ENCODE peak calls at places on chromosomes 6 and 20, in eight cellular contexts. O is ovary; D is thoracic aorta; F is GM06990; E is cardiac muscle cell; L is HCT116; J is psoas muscle; V is CD4-positive, CD25-positive, alpha-beta regulatory T cell. N is an unnamed sample.

GRCh38 chr6:111864138-111865048 is 8.9 kb downstream of the FYN start:
- DNase-seq in O (no peak), D (no peak), F (no peak), E (no peak), L (no peak), J (no peak), V (no peak), N (no peak)

GRCh38 chr6:131745476-131745875 is 34.7 kb upstream of the CTAGE9 start:
- DNase-seq in O (no peak), D (no peak), F (no peak), E (no peak), L (no peak), J (no peak), V (no peak), N (no peak)

GRCh38 chr6:160950507-160950906 is 41.1 kb upstream of the MAP3K4 start:
- DNase-seq in O (no peak), D (no peak), F (no peak), E (no peak), L (no peak), J (no peak), V (no peak), N (no peak)

GRCh38 chr20:62157387-62158087 is 14.0 kb downstream of the SS18L1 start:
- DNase-seq in O (no peak), D (no peak), F (no peak), E (no peak), L (no peak), J (no peak), V (no peak), N (no peak)

GRCh38 chr20:45408646-45409213 is 641 bp downstream of the DBNDD2 start:
- DNase-seq in O (no peak), D (no peak), F (no peak), E (no peak), L (no peak), J (no peak), V (no peak), N (no peak)

GRCh38 chr6:25971187-25971811 is 8.7 kb downstream of the TRIM38 start:
- DNase-seq in O (no peak), D (peak), F (no peak), E (no peak), L (peak), J (peak), V (no peak), N (no peak)

GRCh38 chr6:166156942-166157341 is 10.7 kb downstream of the TBXT start:
- DNase-seq in O (no peak), D (no peak), F (no peak), E (no peak), L (peak), J (no peak), V (no peak), N (no peak)

GRCh38 chr6:168120390-168121307 is 41.6 kb upstream of the FRMD1 start:
- DNase-seq in O (no peak), D (no peak), F (no peak), E (no peak), L (no peak), J (no peak), V (no peak), N (no peak)

GRCh38 chr6:474454-475185 is 83.1 kb downstream of the IRF4 start:
- DNase-seq in O (no peak), D (no peak), F (peak), E (no peak), L (no peak), J (no peak), V (peak), N (peak)
- H3K4me3 ChIP-seq in O (no peak), D (no peak), F (no peak), E (no peak), L (no peak), J (no peak), V (peak), N (peak)

GRCh38 chr20:35607003-35607735 is 8.5 kb upstream of the SPAG4 start:
- DNase-seq in O (no peak), D (no peak), F (no peak), E (no peak), L (no peak), J (no peak), V (no peak), N (no peak)
- H3K4me3 ChIP-seq in O (no peak), D (no peak), F (no peak), E (no peak), L (peak), J (no peak), V (no peak), N (no peak)

DNA sequence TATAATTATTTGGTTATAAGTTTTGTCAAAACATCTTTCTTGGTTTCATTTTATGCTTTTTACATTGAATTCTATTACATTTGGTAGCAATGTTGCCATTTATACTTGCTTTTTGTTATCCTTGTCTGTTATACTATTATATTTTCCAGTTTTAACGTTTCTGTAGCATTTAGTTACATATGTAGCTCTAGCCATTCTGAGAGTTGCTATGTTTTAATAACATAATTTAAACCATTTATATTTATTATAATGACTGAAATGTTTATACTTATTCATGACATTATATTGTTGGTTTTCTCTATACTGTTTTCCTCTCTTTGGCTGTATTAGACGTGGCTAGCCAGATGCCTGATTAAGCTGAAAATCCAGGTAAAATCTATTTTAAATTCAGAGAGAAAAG is 252.0 kb upstream of the FLRT3 start:
- DNase-seq in O (no peak), D (no peak), F (no peak), E (no peak), L (no peak), J (no peak), V (no peak), N (no peak)
- H3K4me3 ChIP-seq in O (no peak), D (no peak), F (no peak), E (no peak), L (no peak), J (no peak), V (no peak), N (no peak)

GRCh38 chr6:144955392-144955791 is 670.3 kb downstream of the UTRN start:
- DNase-seq in O (no peak), D (no peak), F (no peak), E (no peak), L (no peak), J (no peak), V (no peak), N (no peak)

GRCh38 chr6:144953552-144954240 is 668.6 kb downstream of the UTRN start:
- DNase-seq in O (no peak), D (no peak), F (no peak), E (no peak), L (peak), J (no peak), V (no peak), N (no peak)

GRCh38 chr6:144954241-144954556 is 669.1 kb downstream of the UTRN start:
- DNase-seq in O (no peak), D (no peak), F (no peak), E (no peak), L (no peak), J (no peak), V (no peak), N (no peak)

GRCh38 chr6:144955853-144956252 is 670.7 kb downstream of the UTRN start:
- DNase-seq in O (no peak), D (no peak), F (no peak), E (no peak), L (no peak), J (no peak), V (no peak), N (no peak)

GRCh38 chr6:144957236-144957937 is 672.3 kb downstream of the UTRN start:
- DNase-seq in O (no peak), D (no peak), F (no peak), E (no peak), L (no peak), J (no peak), V (no peak), N (no peak)
- H3K4me3 ChIP-seq in O (no peak), D (no peak), F (no peak), E (no peak), L (no peak), J (no peak), V (no peak), N (no peak)

DNA sequence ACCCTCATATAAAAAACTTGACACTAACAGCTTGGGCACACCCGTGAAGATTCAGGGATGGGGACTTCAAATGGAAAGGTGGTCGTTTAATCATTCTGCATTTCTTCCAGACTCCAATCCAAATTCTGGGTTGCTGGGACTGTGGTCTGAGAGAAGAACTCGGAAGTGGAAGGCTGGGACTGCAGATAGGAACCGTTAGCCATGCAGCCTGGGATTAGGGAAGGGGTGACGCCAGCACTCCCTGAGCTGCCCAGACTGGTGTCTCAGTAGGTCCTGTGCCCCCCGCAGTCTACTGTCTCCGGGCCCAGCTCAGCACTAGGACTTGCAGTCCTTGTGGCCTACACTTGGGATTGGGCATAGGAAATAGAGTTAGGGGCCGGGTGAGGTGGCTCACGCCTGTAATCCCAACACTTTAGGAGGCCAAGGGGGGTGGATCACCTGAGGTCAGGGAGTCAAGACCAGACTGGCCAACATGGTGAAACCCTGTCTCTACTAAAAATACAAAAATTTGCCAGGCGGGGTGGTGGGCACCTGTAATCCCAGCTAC is 511 bp upstream of the CLIC1 start:
- DNase-seq in O (no peak), D (no peak), F (no peak), E (no peak), L (no peak), J (no peak), V (no peak), N (no peak)
- H3K4me3 ChIP-seq in O (peak), D (peak), F (peak), E (peak), L (peak), J (peak), V (peak), N (peak)

N was measured in Jurkat, Clone E6-1.